ENCODE peak calls at places on chromosomes 2 and 18, in nine cellular contexts. W is SK-MEL-5; K is COR-L47; I is H54; O is activated CD4-positive, alpha-beta memory T cell treated with anti-CD3 and anti-CD28 coated beads, Interleukin-2, amount 10 ng/mL, durations not matched to agents 7 days and 5 days; P is stimulated activated CD4-positive, alpha-beta T cell treated with anti-CD3 and anti-CD28 coated beads, Interleukin-4, amount 100 ng/mL, for 24 hours; B is globus pallidus; E is GM04503; V is activated CD8-positive, alpha-beta T cell treated with anti-CD3 and anti-CD28 coated beads for 36 hours. H is an unnamed sample.

GRCh38 chr2:207138573-207139297 is 27.0 kb downstream of the KLF7 start:
- DNase-seq in K (no peak), W (no peak), B (no peak), V (no peak), P (no peak), O (no peak), I (no peak), E (no peak), H (no peak)

GRCh38 chr2:239644016-239644415 is 243.2 kb upstream of the HDAC4 start:
- DNase-seq in E (no peak), O (peak), W (peak), V (peak), B (no peak), K (no peak), I (no peak), P (no peak), H (peak)

GRCh38 chr2:227677928-227678327 is 11.3 kb downstream of the SCYGR5 start:
- DNase-seq in O (no peak), E (no peak), P (no peak), W (no peak), V (no peak), K (no peak), I (no peak), B (no peak), H (no peak)

GRCh38 chr2:178227187-178227586 is 32.9 kb downstream of the OSBPL6 start:
- DNase-seq in P (no peak), W (no peak), V (no peak), O (no peak), B (no peak), E (no peak), I (peak), K (no peak), H (no peak)

GRCh38 chr18:8765692-8766463 is 60.5 kb downstream of the MTCL1 start:
- DNase-seq in E (no peak), I (no peak), V (no peak), K (no peak), O (no peak), P (no peak), B (peak), W (no peak), H (no peak)

GRCh38 chr18:73004260-73004659 is 136.5 kb upstream of the NETO1 start:
- DNase-seq in O (no peak), W (no peak), I (no peak), K (no peak), B (no peak), V (no peak), P (no peak), E (no peak), H (no peak)

GRCh38 chr2:169619946-169620345 is 35.8 kb downstream of the PPIG start:
- DNase-seq in W (no peak), V (no peak), I (no peak), B (no peak), E (peak), K (no peak), O (no peak), P (no peak), H (no peak)

GRCh38 chr18:45353530-45353929 is 261.7 kb upstream of the SLC14A2 start:
- DNase-seq in E (no peak), B (no peak), O (no peak), K (no peak), P (no peak), I (no peak), V (no peak), W (no peak), H (no peak)

GRCh38 chr18:50192903-50193795 is 1.8 kb downstream of the MYO5B start:
- DNase-seq in E (no peak), I (no peak), B (no peak), V (no peak), K (no peak), P (no peak), W (no peak), O (no peak), H (no peak)

GRCh38 chr2:32864761-32865160 is 82.0 kb upstream of the LTBP1 start:
- DNase-seq in W (no peak), B (no peak), V (no peak), I (no peak), O (no peak), E (peak), K (no peak), P (no peak), H (no peak)

GRCh38 chr2:96768083-96768561 is 7.4 kb downstream of the CNNM4 start:
- DNase-seq in K (no peak), W (no peak), B (no peak), I (no peak), P (no peak), E (no peak), V (no peak), O (no peak), H (no peak)

GRCh38 chr2:147688252-147688651 is 156.6 kb upstream of the ACVR2A start:
- DNase-seq in I (no peak), E (no peak), P (no peak), K (no peak), V (no peak), B (no peak), O (no peak), W (no peak), H (no peak)

GRCh38 chr2:150528861-150529801 is 41.7 kb upstream of the RND3 start:
- DNase-seq in W (peak), O (no peak), B (no peak), K (no peak), P (no peak), I (no peak), V (no peak), E (peak), H (no peak)

GRCh38 chr2:239929504-239929903 is 95.6 kb downstream of the NDUFA10 start:
- DNase-seq in B (no peak), O (peak), I (no peak), E (no peak), W (no peak), K (no peak), P (no peak), V (no peak), H (no peak)

GRCh38 chr18:22224339-22224738 is 55.0 kb downstream of the GATA6 start:
- DNase-seq in B (no peak), E (no peak), P (no peak), W (no peak), O (no peak), K (no peak), V (no peak), I (no peak), H (no peak)

GRCh38 chr2:101047075-101047766 is 45.1 kb downstream of the RPL31 start:
- DNase-seq in O (no peak), V (no peak), B (no peak), E (no peak), I (peak), P (no peak), K (no peak), W (no peak), H (no peak)

GRCh38 chr2:121501554-121501953 is 29.1 kb upstream of the RNU4ATAC start:
- DNase-seq in W (no peak), V (no peak), I (no peak), P (no peak), B (no peak), E (no peak), K (no peak), O (no peak), H (no peak)

GRCh38 chr18:39620551-39621168 is 2055.1 kb upstream of the CELF4 start:
- DNase-seq in E (no peak), P (no peak), B (no peak), W (peak), O (no peak), K (no peak), I (no peak), V (no peak), H (no peak)

GRCh38 chr18:8423051-8423558 is 186.1 kb upstream of the RAB12 start:
- DNase-seq in V (no peak), B (no peak), E (peak), P (no peak), K (no peak), W (peak), O (no peak), I (peak), H (no peak)

GRCh38 chr2:142757111-142757510 is 120.4 kb upstream of the KYNU start:
- DNase-seq in O (no peak), P (no peak), V (no peak), E (no peak), W (no peak), K (no peak), B (no peak), I (no peak), H (no peak)